ENCODE peak calls at places on chromosomes 1 and 21, in nine cellular contexts. F is GM13977; S is IMR-90; P is frontal cortex; J is NCI-H2081 treated with DMSO at 0.1 percent for 48 hours; D is stimulated activated CD8-positive, alpha-beta memory T cell treated with anti-CD3 and anti-CD28 coated beads, Interleukin-15, amount 100 ng/mL, for 4 hours; O is BJ; T is fibroblast of the aortic adventitia; W is AML-193. Z is an unnamed sample.

GRCh38 chr1:91548382-91549040 is 47.9 kb downstream of the CDC7 start:
- DNase-seq in F (no peak), S (no peak), P (no peak), J (no peak), D (no peak), O (no peak), T (no peak), W (no peak), Z (no peak)

GRCh38 chr1:52651904-52652303 is 18.9 kb downstream of the SHISAL2A start:
- DNase-seq in F (no peak), S (no peak), P (no peak), J (no peak), D (no peak), O (no peak), T (no peak), W (no peak), Z (no peak)

GRCh38 chr1:152111515-152111968 is 3.7 kb downstream of the TCHH start:
- DNase-seq in F (peak), S (peak), P (no peak), J (no peak), D (no peak), O (no peak), T (peak), W (no peak), Z (no peak)

GRCh38 chr21:28257276-28257675 is 735.4 kb downstream of the LTN1 start:
- DNase-seq in F (no peak), S (no peak), P (no peak), J (no peak), D (no peak), O (no peak), T (peak), W (no peak), Z (no peak)

GRCh38 chr1:197526736-197527371 is 248.4 kb downstream of the DENND1B start:
- DNase-seq in F (peak), S (peak), P (no peak), J (no peak), D (no peak), O (no peak), T (peak), W (peak), Z (no peak)

GRCh38 chr21:14591882-14592281 is 45.8 kb upstream of the SAMSN1 start:
- DNase-seq in F (no peak), S (no peak), P (no peak), J (no peak), D (no peak), O (no peak), T (peak), W (peak), Z (no peak)

GRCh38 chr1:66981679-66982078 is 56.9 kb downstream of the MIER1 start:
- DNase-seq in F (no peak), S (peak), P (peak), J (no peak), D (peak), O (no peak), T (peak), W (no peak), Z (no peak)

GRCh38 chr1:151542710-151543129 is 2.6 kb downstream of the TUFT1 start:
- DNase-seq in F (no peak), S (peak), P (no peak), J (no peak), D (no peak), O (peak), T (peak), W (no peak), Z (no peak)

GRCh38 chr1:37865348-37866119 is 6.1 kb upstream of the MTF1 start:
- DNase-seq in F (no peak), S (peak), P (no peak), J (no peak), D (no peak), O (no peak), T (peak), W (no peak), Z (no peak)

GRCh38 chr1:118934706-118935105 is 53.4 kb downstream of the TBX15 start:
- DNase-seq in F (no peak), S (peak), P (no peak), J (no peak), D (no peak), O (no peak), T (peak), W (no peak), Z (no peak)

GRCh38 chr1:169049258-169049936 is 57.1 kb upstream of the ATP1B1 start:
- DNase-seq in F (no peak), S (no peak), P (no peak), J (no peak), D (no peak), O (no peak), T (no peak), W (no peak), Z (no peak)

GRCh38 chr21:25342811-25343210 is 264.5 kb downstream of the MRPL39 start:
- DNase-seq in F (no peak), S (peak), P (no peak), J (no peak), D (no peak), O (peak), T (peak), W (no peak), Z (no peak)

GRCh38 chr1:238752332-238752731 is 634.0 kb upstream of the CHRM3 start:
- DNase-seq in F (no peak), S (no peak), P (no peak), J (no peak), D (no peak), O (no peak), T (no peak), W (no peak), Z (no peak)

GRCh38 chr1:192544983-192545393 is 30.6 kb upstream of the RGS1 start:
- DNase-seq in F (no peak), S (peak), P (no peak), J (no peak), D (no peak), O (no peak), T (peak), W (no peak), Z (no peak)

GRCh38 chr1:95916616-95917015 is 682.6 kb downstream of the RWDD3 start:
- DNase-seq in F (no peak), S (peak), P (no peak), J (no peak), D (no peak), O (no peak), T (peak), W (no peak), Z (no peak)

GRCh38 chr1:14476170-14476955 is 122.1 kb upstream of the KAZN start:
- DNase-seq in F (no peak), S (peak), P (no peak), J (no peak), D (no peak), O (no peak), T (no peak), W (no peak), Z (no peak)

GRCh38 chr1:200139661-200140250 is 112.2 kb downstream of the NR5A2 start:
- DNase-seq in F (peak), S (peak), P (no peak), J (peak), D (no peak), O (peak), T (peak), W (peak), Z (no peak)

GRCh38 chr1:59186656-59187055 is 110.2 kb upstream of the FGGY start:
- DNase-seq in F (no peak), S (peak), P (no peak), J (no peak), D (no peak), O (no peak), T (peak), W (no peak), Z (no peak)